ENCODE peak calls at places on chromosomes 16 and 17, in eight cellular contexts. T is HCT116, C is heart left ventricle, U is upper lobe of left lung, R is Peyer's patch, O is IMR-90, I is H1, G is body of pancreas. S is an unnamed sample.

GRCh38 chr16:69118994-69119393 is 13.4 kb downstream of the CHTF8 start:
- DNase-seq in U (no peak), T (no peak), C (no peak), I (no peak), G (peak), O (no peak), R (no peak), S (no peak)

GRCh38 chr17:69430488-69430887 is 16.0 kb downstream of the MAP2K6 start:
- DNase-seq in T (no peak), U (no peak), G (no peak), C (no peak), I (no peak), O (no peak), R (no peak), S (no peak)

GRCh38 chr17:79837888-79838540 is 1.2 kb downstream of the CBX4 start:
- DNase-seq in C (peak), O (no peak), I (no peak), R (no peak), G (peak), U (no peak), T (no peak), S (no peak)

GRCh38 chr17:574061-574460 is 140.6 kb downstream of the VPS53 start:
- DNase-seq in I (no peak), T (no peak), C (peak), O (peak), R (no peak), U (no peak), G (peak), S (peak)

GRCh38 chr16:46932802-46933201 is 40.7 kb downstream of the DNAJA2 start:
- DNase-seq in I (peak), U (no peak), T (no peak), O (no peak), R (peak), C (no peak), G (peak), S (no peak)

GRCh38 chr17:75516619-75517276 is 420 bp downstream of the TSEN54 start:
- DNase-seq in C (peak), I (peak), O (no peak), T (no peak), R (peak), U (no peak), G (peak), S (no peak)

GRCh38 chr17:1162116-1162855 is 17.5 kb downstream of the ABR start:
- DNase-seq in C (no peak), G (no peak), T (no peak), U (no peak), I (no peak), O (no peak), R (no peak), S (no peak)

GRCh38 chr16:66534376-66534799 is 15.5 kb downstream of the TK2 start:
- DNase-seq in R (no peak), T (no peak), I (no peak), O (no peak), U (no peak), G (no peak), C (no peak), S (no peak)

GRCh38 chr17:78263063-78263735 is 31.8 kb downstream of the TMEM235 start:
- DNase-seq in R (peak), I (peak), U (peak), O (no peak), G (no peak), C (peak), T (no peak), S (no peak)

GRCh38 chr16:88342491-88342890 is 40.3 kb upstream of the ZNF469 start:
- DNase-seq in C (peak), O (no peak), I (no peak), T (no peak), U (peak), G (no peak), R (no peak), S (no peak)

GRCh38 chr16:4923853-4924252 is 13.1 kb downstream of the PPL start:
- DNase-seq in I (no peak), R (no peak), C (no peak), T (no peak), G (no peak), U (no peak), O (no peak), S (no peak)
- H3K27ac ChIP-seq in I (no peak), R (no peak), C (no peak), T (no peak), G (peak), U (no peak), O (no peak), S (no peak)

DNA sequence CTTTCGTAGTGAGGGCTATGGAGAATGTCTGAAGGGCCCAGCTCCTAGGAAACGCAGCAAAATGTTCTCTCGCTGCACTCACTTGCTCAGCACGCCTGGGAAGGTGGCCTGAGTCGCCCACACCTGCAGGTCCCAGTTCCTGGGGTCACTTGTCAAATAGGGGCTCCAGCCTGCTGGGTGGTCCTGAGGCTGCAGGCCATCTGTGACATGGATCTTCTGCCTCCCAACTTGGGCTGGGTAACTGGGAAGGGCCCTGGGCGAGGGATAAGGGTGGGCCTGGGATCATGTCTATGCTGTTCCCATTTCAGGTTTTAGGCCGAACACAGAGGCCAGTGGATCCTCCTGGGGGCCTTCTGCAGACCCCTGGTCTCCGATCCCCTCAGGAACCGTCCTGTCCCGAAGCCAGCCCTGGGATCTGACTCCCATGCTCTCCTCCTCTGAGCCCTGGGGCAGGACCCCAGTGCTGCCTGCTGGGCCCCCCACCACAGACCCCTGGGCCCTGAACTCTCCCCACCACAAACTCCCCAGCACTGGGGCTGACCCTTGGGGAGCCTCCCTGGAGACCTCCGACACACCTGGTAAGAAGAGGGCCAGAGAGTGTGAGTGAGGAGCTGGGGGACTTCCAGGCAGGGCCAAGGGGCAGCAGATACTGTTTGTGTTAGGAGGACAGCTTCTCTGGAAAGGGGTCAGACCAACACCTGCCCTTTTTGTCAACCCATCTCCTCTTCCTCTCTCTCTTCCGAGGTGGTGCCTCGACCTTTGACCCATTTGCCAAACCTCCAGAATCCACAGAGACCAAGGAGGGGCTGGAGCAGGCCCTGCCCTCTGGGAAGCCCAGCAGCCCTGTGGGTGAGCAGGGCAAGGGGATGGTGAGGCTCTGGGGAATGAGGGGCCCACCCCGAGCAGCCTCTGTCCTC is 6.2 kb upstream of the SPATA20 start:
- DNase-seq in T (no peak), C (no peak), O (no peak), I (no peak), U (no peak), R (no peak), G (no peak), S (no peak)
- TF ChIP-seq CTCF in T (no peak), C (no peak), O (no peak), I (no peak), U (no peak), R (no peak), G (no peak), S (no peak)

DNA sequence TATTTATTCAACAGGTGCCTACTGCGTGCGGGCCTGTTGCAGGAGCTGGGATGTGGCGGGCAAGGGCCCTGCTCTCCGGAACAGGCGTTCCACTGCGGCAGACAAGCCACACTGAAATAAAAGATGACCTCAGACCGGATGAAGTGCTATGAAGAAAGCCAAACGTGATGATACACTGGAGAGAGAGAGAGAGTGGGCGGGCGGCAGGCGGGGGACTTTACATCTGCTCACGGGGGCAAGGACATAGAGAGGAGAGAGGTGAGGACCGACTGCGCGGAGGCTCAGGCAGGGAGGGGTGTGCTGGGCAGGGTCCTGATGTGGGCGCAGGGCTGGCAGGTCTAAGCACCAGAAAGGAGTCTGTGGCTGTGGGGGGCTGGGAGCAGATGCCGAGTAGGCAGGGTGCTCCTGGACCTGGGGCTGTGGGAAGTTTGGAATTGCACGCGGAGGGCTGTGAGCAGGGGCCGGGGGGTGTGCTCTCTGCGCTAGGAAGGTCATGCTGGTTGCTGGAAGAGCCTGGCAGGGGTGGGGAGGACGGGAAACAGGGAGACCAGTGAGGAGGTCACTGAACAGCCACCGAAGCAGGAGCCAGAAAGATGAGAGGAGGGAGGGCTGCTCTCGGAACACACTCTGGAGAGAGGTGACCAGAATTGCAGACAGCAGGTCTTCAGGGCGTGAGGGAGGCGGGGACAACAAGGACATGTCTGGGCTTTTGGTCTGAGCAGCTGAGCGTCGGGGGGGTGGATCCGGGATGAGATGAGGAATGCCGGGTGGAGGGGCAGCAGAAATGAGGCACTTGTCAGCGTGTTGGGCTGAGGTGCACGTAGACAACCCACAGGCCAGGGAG is 9.9 kb downstream of the MXRA7 start:
- DNase-seq in T (no peak), I (no peak), G (peak), R (peak), C (peak), U (no peak), O (peak), S (peak)
- TF ChIP-seq POLR2A in T (no peak), I (no peak), G (no peak), R (no peak), C (peak), U (no peak), O (peak), S (no peak)

DNA sequence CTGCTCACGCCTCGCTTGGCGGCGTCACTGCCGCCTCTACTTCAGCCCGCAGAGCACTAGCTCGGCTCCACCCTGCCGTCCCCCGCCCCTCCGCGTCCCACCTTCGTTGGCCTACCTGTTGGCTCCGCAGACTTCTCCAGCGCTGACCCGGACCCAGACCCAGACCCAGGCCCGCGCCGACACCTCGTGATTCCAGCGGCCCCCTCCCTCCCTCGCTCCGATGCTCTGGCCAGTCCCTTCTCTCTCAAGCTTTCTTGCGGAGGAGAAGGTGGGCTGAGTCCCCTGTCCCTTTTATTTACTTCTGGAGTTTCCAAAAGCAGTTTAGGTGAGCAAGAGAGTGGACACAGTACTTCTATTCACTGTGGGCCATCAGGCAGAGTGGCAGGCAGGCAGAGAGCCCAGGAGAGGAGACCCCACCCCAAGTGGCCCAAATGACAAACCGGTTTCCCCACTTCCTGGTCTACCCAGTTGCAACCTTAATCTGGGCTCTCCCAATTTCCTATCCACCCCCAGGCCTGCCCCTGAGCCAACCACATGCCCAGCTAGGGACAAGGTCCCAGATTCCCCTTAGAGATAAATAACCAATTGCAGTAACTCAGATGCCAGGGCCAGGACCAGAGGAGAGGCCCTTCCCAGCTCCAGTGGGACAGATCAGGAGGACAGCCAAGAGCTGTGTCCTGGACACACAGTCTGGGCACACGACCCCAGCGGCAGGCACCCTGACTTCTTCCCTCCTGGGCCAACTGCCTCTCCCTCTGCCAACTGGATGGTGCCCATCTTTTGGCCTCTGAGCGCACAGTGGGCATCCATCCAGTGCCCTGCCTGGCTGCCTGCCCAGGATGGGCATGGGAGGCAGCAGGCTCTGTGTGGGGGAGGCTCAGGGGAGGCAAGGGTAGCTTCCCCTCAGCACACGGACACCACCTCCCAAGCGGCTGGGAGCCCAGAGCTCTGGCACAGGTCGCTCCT is 1.2 kb upstream of the SRCIN1 start:
- DNase-seq in R (no peak), O (no peak), I (no peak), C (peak), T (no peak), U (no peak), G (peak), S (peak)
- H3K27ac ChIP-seq in R (no peak), O (no peak), I (no peak), C (no peak), T (no peak), U (no peak), G (peak), S (no peak)

GRCh38 chr16:85699224-85699558 is 10.4 kb upstream of the GINS2 start:
- DNase-seq in O (no peak), T (no peak), I (peak), U (no peak), C (no peak), R (no peak), G (no peak), S (no peak)
- TF ChIP-seq CTCF in O (no peak), T (no peak), I (peak), U (no peak), C (no peak), R (no peak), G (no peak), S (no peak)

GRCh38 chr17:42655528-42655927 is 3.6 kb upstream of the TUBG2 start:
- DNase-seq in I (no peak), U (no peak), O (peak), T (no peak), R (no peak), C (no peak), G (no peak), S (no peak)

GRCh38 chr17:42653179-42654124 is 5.6 kb upstream of the TUBG2 start:
- DNase-seq in T (no peak), I (peak), G (peak), C (peak), U (peak), O (peak), R (no peak), S (peak)

GRCh38 chr17:42657824-42658588 is 1.1 kb upstream of the TUBG2 start:
- DNase-seq in U (no peak), T (no peak), C (no peak), G (no peak), I (no peak), O (no peak), R (no peak), S (no peak)

GRCh38 chr17:42660692-42661345 is 1.7 kb downstream of the TUBG2 start:
- DNase-seq in G (no peak), O (peak), T (no peak), C (no peak), U (no peak), I (no peak), R (no peak), S (no peak)

DNA sequence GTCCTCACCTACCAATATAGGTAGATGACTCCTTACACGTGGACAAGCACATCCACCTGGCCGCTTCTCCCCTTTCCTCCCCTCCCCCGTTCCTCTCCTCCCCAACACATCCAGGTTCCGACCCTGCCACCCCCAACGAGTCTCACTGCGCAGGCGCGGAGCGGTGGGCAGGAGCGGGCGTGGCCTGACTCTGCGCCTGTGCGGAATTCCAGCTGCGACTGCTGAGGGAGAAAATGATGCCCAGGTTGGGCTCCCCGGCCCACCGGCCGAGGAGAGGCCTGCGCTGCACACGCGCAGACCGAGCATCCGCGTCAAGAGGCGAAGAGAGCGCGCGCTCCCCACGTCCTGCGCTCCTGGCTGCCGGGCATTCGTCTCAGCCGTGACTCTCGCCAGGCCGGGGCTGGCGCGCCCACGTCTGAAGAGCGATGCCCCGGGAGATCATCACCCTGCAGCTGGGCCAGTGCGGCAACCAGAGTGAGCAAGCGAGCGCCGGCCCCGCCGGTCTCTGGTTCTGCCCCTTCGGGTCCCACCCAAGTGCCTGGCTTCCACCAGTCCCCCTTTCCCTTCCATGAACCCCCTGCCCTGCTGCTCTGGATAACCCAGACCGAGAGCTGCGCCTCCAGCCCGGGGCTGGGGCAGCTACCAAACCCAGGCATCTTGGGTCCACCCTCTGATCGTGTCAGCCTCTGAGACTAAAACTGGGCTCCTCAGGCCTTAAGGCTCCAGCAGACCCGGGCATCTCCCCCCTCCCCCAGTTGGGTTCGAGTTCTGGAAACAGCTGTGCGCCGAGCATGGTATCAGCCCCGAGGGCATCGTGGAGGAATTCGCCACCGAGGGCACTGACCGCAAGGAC is at the start of gene TUBG2:
- DNase-seq in R (peak), I (peak), O (peak), U (peak), T (peak), C (peak), G (peak), S (peak)
- TF ChIP-seq POLR2A in R (peak), I (no peak), O (no peak), U (no peak), T (peak), C (no peak), G (peak), S (no peak)

GRCh38 chr17:82461827-82462524 is 3.4 kb downstream of the NARF start:
- DNase-seq in O (no peak), R (no peak), C (no peak), G (peak), U (no peak), T (no peak), I (no peak), S (no peak)
- H3K27ac ChIP-seq in O (no peak), R (no peak), C (no peak), G (peak), U (no peak), T (no peak), I (no peak), S (no peak)

GRCh38 chr16:50509521-50510341 is 38.5 kb upstream of the NKD1 start:
- DNase-seq in O (peak), T (peak), G (peak), C (no peak), I (peak), U (no peak), R (peak), S (peak)
- TF ChIP-seq CTCF in O (peak), T (peak), G (peak), C (no peak), I (peak), U (no peak), R (peak), S (no peak)

GRCh38 chr16:11105038-11105903 is 150.7 kb downstream of the SOCS1 start:
- DNase-seq in T (no peak), C (no peak), G (no peak), I (no peak), U (no peak), O (peak), R (peak), S (peak)
- TF ChIP-seq POLR2A in T (no peak), C (no peak), G (no peak), I (no peak), U (no peak), O (no peak), R (no peak), S (no peak)

GRCh38 chr17:76844485-76844829 is 23.7 kb upstream of the MGAT5B start:
- DNase-seq in R (no peak), C (no peak), T (no peak), G (no peak), U (no peak), I (no peak), O (no peak), S (no peak)

GRCh38 chr17:76847031-76847430 is 21.2 kb upstream of the MGAT5B start:
- DNase-seq in O (no peak), R (no peak), I (no peak), G (no peak), U (no peak), C (no peak), T (no peak), S (no peak)

GRCh38 chr17:76845524-76845923 is 22.7 kb upstream of the MGAT5B start:
- DNase-seq in O (peak), G (no peak), I (no peak), R (no peak), C (no peak), T (no peak), U (no peak), S (no peak)

GRCh38 chr17:76843703-76844484 is 24.3 kb upstream of the MGAT5B start:
- DNase-seq in T (no peak), C (no peak), R (no peak), O (no peak), G (no peak), U (no peak), I (no peak), S (no peak)

DNA sequence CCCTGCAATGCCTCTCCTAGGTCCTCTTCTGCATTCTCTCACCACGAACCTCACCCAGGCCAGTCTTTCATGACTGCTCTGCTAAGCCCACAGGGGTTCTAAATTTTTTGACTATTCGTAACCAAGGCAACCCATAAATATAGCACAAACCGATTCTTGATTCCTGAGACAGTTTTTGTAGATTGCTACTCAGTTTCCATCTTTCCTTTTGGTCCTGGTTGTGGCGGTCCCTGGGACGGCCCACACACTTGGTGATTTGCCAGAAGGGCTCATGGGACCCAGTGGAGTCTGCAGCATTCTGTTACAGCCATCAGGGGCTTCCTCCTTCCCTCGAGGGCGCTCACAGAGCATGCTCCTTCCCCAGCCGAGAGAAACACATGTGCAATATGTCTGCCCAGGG is 23.4 kb upstream of the MGAT5B start:
- DNase-seq in T (no peak), C (no peak), I (no peak), R (no peak), O (no peak), U (no peak), G (no peak), S (no peak)
- H3K27ac ChIP-seq in T (no peak), C (no peak), I (no peak), R (no peak), O (no peak), U (no peak), G (no peak), S (no peak)